ENCODE peak calls at places on chromosome 18, in ten cellular contexts. O is CD4-positive, alpha-beta memory T cell; L is neuronal stem cell; Z is uterus; M is transverse colon; J is body of pancreas; U is heart right ventricle; B is prostate gland; S is naive thymus-derived CD4-positive, alpha-beta T cell; P is mucosa of descending colon. G is an unnamed sample. For H3K4me1, the result is how much of the 10 kb centered on the place peaks cover.

GRCh38 chr18:6368017-6368416 is 46.7 kb downstream of the L3MBTL4 start:
- DNase-seq in O (no peak), L (no peak), Z (no peak), M (no peak), J (no peak), U (no peak), B (no peak), S (no peak), P (no peak), G (no peak)

GRCh38 chr18:2091937-2092336 is 479.4 kb downstream of the METTL4 start:
- DNase-seq in O (no peak), L (no peak), Z (no peak), M (no peak), J (no peak), U (no peak), B (no peak), S (no peak), P (no peak), G (no peak)

GRCh38 chr18:61531182-61531581 is 198.0 kb downstream of the CDH20 start:
- DNase-seq in O (no peak), L (no peak), Z (no peak), M (no peak), J (peak), U (no peak), B (no peak), S (no peak), P (no peak), G (no peak)

GRCh38 chr18:79868811-79869541 is 71.2 kb downstream of the KCNG2 start:
- DNase-seq in O (no peak), L (no peak), Z (no peak), M (no peak), J (no peak), U (no peak), B (no peak), S (no peak), P (no peak), G (no peak)

GRCh38 chr18:78729099-78729467 is 250.5 kb upstream of the SALL3 start:
- DNase-seq in O (no peak), L (no peak), Z (peak), M (no peak), J (no peak), U (no peak), B (no peak), S (no peak), P (peak), G (peak)

GRCh38 chr18:48336332-48336731 is 72.9 kb downstream of the ZBTB7C start:
- DNase-seq in O (no peak), L (no peak), Z (no peak), M (no peak), J (no peak), U (no peak), B (no peak), S (no peak), P (no peak), G (no peak)

GRCh38 chr18:3444954-3445353 is 5.0 kb upstream of the TGIF1 start:
- DNase-seq in O (no peak), L (no peak), Z (no peak), M (no peak), J (no peak), U (no peak), B (no peak), S (no peak), P (no peak), G (no peak)

GRCh38 chr18:7152485-7152884 is 34.9 kb upstream of the LAMA1 start:
- DNase-seq in O (no peak), L (no peak), Z (no peak), M (no peak), J (no peak), U (no peak), B (no peak), S (no peak), P (no peak), G (no peak)

GRCh38 chr18:3411854-3412268 is 38.1 kb upstream of the TGIF1 start:
- DNase-seq in O (peak), L (no peak), Z (no peak), M (peak), J (peak), U (peak), B (no peak), S (peak), P (peak), G (peak)

GRCh38 chr18:12296087-12296403 is 12.0 kb upstream of the TUBB6 start:
- DNase-seq in O (no peak), L (no peak), Z (peak), M (no peak), J (no peak), U (no peak), B (no peak), S (no peak), P (no peak), G (no peak)

GRCh38 chr18:75335511-75335910 is 92.0 kb downstream of the SMIM21 start:
- DNase-seq in O (no peak), L (no peak), Z (no peak), M (no peak), J (no peak), U (no peak), B (no peak), S (no peak), P (no peak), G (no peak)

GRCh38 chr18:76978616-76979015 is 154.0 kb downstream of the MBP start:
- DNase-seq in O (no peak), L (no peak), Z (no peak), M (peak), J (no peak), U (no peak), B (peak), S (no peak), P (peak), G (no peak)

DNA sequence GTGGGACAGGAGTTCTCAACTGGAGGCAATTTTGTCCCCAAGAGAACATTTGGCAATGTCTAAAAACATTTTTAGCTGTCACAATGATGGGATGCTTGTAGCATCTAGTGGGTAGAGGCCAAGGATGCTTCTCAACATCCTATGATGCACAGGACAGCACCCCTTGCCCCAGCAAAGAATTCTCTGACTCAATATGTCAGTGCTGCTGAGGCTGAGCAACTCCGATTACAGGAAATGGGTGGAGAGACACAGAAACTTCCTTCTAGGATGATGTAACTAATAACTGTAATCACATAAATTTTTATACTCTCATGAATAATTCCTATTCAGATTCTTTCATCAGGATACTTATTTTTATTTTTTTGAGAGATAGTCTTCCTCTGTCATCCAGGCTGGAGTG is 120.2 kb upstream of the ACAA2 start:
- DNase-seq in O (no peak), L (no peak), Z (no peak), M (no peak), J (no peak), U (no peak), B (no peak), S (no peak), P (no peak), G (no peak)
- H3K4me1 ChIP-seq in O (under half), L (under half), Z (under half), M (under half), J (under half), U (under half), B (under half), S (under half), P (under half), G (under half)

DNA sequence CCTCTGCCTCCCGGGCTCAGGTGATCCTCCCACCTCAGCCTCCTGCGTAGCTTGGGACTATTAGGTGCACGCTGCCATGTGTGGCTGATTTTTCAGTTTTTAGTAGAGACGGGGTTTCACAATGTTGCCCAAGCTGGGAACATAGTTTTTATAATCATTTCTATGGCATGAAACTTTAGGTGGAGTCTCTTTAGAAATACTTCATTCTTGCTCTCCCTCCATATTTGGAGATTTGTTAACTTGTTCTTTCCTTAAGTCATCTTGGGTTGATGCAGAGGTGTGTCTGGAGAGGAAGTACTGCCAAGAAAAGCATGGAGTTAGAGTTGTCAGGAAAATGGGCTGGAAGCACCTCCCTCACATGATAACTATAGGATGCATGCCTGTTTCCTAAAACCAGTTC is 17.4 kb downstream of the ZNF532 start:
- DNase-seq in O (no peak), L (no peak), Z (no peak), M (no peak), J (no peak), U (no peak), B (no peak), S (no peak), P (no peak), G (no peak)
- H3K4me1 ChIP-seq in O (under half), L (under half), Z (under half), M (under half), J (under half), U (under half), B (under half), S (under half), P (under half), G (under half)

GRCh38 chr18:58335821-58336220 is 291.8 kb downstream of the NEDD4L start:
- DNase-seq in O (no peak), L (no peak), Z (no peak), M (no peak), J (no peak), U (no peak), B (no peak), S (no peak), P (no peak), G (no peak)

GRCh38 chr18:58337688-58338087 is 291.2 kb downstream of the ALPK2 start:
- DNase-seq in O (no peak), L (no peak), Z (peak), M (no peak), J (no peak), U (no peak), B (peak), S (no peak), P (no peak), G (no peak)

GRCh38 chr18:58336605-58337004 is 292.3 kb downstream of the ALPK2 start:
- DNase-seq in O (no peak), L (no peak), Z (no peak), M (no peak), J (no peak), U (no peak), B (no peak), S (no peak), P (no peak), G (no peak)

GRCh38 chr18:58338141-58338540 is 290.8 kb downstream of the ALPK2 start:
- DNase-seq in O (no peak), L (no peak), Z (no peak), M (no peak), J (no peak), U (no peak), B (no peak), S (no peak), P (no peak), G (no peak)

DNA sequence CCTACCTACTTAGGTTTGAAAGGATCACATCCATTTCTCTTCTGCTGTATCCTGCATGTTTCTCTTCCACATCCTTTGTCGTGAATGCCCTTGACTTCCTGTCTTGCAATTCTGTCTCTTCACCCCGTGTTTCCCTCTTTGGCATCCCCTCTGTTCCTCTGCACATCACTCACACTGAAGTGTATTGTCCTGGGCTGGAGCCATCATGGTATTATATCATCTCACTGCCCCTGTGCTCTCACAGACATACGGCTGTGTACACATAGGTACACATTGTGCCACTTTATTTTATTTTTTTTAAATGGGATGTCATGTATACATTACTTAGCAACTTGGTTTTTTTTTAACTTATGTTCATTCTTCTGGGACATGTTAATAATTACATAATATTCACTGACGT is 291.6 kb downstream of the ALPK2 start:
- DNase-seq in O (no peak), L (no peak), Z (no peak), M (no peak), J (no peak), U (no peak), B (no peak), S (no peak), P (no peak), G (no peak)
- H3K4me1 ChIP-seq in O (under half), L (under half), Z (under half), M (under half), J (under half), U (under half), B (under half), S (under half), P (under half), G (under half)

DNA sequence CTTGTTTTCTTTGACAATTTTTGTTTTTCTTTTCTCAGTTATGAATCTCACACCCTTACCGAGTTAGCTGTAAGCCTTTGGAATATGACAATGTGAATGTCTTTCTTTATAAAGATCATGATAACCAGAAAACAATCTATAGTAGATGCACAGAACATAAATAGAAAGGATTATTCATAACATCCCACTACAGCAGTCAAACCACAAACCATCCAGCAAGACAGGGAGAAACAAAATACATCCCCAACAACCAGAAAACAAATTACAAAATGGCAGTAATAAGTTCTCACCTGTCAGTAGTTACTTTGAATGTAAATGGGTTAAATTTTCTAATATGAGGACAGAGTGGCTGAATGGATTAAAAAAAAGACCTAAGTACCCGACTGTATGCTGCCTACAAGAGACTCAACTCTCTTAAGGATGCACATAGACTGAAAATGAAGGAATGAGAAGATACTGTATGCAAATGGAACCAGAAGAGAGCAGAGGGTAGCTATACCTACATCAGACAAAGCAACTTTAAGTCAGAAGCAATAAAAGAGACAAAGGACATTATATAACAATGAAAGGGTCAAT is 124.6 kb downstream of the ZNF532 start:
- DNase-seq in O (no peak), L (no peak), Z (no peak), M (no peak), J (no peak), U (no peak), B (no peak), S (no peak), P (no peak), G (no peak)
- H3K4me1 ChIP-seq in O (under half), L (under half), Z (under half), M (under half), J (under half), U (under half), B (under half), S (under half), P (under half), G (under half)

G was measured in stomach.